ENCODE peak calls at places on chromosome 17, in eight cellular contexts. D, B, E, M, S, X, P and Y are unnamed samples.

GRCh38 chr17:16906670-16907069 is 65.2 kb downstream of the TNFRSF13B start:
- DNase-seq in D (peak), B (peak), E (no peak), M (no peak), S (no peak), X (no peak), P (no peak), Y (no peak)

GRCh38 chr17:36697907-36698526 is 96.6 kb downstream of the MRM1 start:
- DNase-seq in D (peak), B (peak), E (no peak), M (no peak), S (no peak), X (no peak), P (no peak), Y (peak)

GRCh38 chr17:17134051-17134951 is 71.8 kb downstream of the PLD6 start:
- DNase-seq in D (no peak), B (no peak), E (no peak), M (no peak), S (no peak), X (no peak), P (no peak), Y (no peak)

GRCh38 chr17:59842901-59843652 is 49.7 kb downstream of the TUBD1 start:
- DNase-seq in D (peak), B (peak), E (peak), M (no peak), S (peak), X (peak), P (peak), Y (peak)

GRCh38 chr17:6712058-6712853 is 913 bp downstream of the SLC13A5 start:
- DNase-seq in D (peak), B (peak), E (peak), M (peak), S (peak), X (no peak), P (no peak), Y (peak)

GRCh38 chr17:82613283-82614094 is 34.8 kb downstream of the WDR45B start:
- DNase-seq in D (no peak), B (no peak), E (no peak), M (no peak), S (no peak), X (no peak), P (no peak), Y (no peak)

GRCh38 chr17:1852327-1852726 is 22.5 kb downstream of the RPA1 start:
- DNase-seq in D (no peak), B (no peak), E (no peak), M (no peak), S (no peak), X (no peak), P (no peak), Y (no peak)

GRCh38 chr17:73657473-73658116 is 13.3 kb upstream of the SDK2 start:
- DNase-seq in D (no peak), B (no peak), E (no peak), M (peak), S (peak), X (peak), P (no peak), Y (peak)

GRCh38 chr17:31593806-31594205 is 202.3 kb downstream of the RAB11FIP4 start:
- DNase-seq in D (peak), B (peak), E (peak), M (no peak), S (peak), X (no peak), P (no peak), Y (peak)

GRCh38 chr17:49523706-49524472 is 28.8 kb downstream of the NGFR start:
- DNase-seq in D (no peak), B (no peak), E (no peak), M (no peak), S (peak), X (peak), P (no peak), Y (peak)

GRCh38 chr17:29590261-29590978 is 972 bp upstream of the GIT1 start:
- DNase-seq in D (peak), B (peak), E (peak), M (peak), S (peak), X (no peak), P (no peak), Y (peak)

GRCh38 chr17:17826340-17826708 is 10.5 kb downstream of the SREBF1 start:
- DNase-seq in D (no peak), B (no peak), E (no peak), M (no peak), S (no peak), X (no peak), P (no peak), Y (no peak)

GRCh38 chr17:67837965-67838364 is 12.7 kb downstream of the BPTF start:
- DNase-seq in D (no peak), B (no peak), E (no peak), M (no peak), S (no peak), X (no peak), P (no peak), Y (no peak)

GRCh38 chr17:77470800-77471733 is 330.3 kb downstream of the SEC14L1 start:
- DNase-seq in D (peak), B (peak), E (no peak), M (peak), S (no peak), X (no peak), P (no peak), Y (peak)

GRCh38 chr17:80955673-80956306 is 35.9 kb upstream of the CHMP6 start:
- DNase-seq in D (no peak), B (no peak), E (no peak), M (peak), S (no peak), X (no peak), P (no peak), Y (no peak)

GRCh38 chr17:42754782-42755181 is 6.2 kb upstream of the RAMP2 start:
- DNase-seq in D (peak), B (peak), E (peak), M (no peak), S (peak), X (no peak), P (no peak), Y (peak)

GRCh38 chr17:20925954-20926353 is 116.9 kb downstream of the USP22 start:
- DNase-seq in D (no peak), B (no peak), E (no peak), M (no peak), S (no peak), X (no peak), P (no peak), Y (no peak)

GRCh38 chr17:49906511-49907136 is 58.8 kb upstream of the TAC4 start:
- DNase-seq in D (no peak), B (no peak), E (no peak), M (no peak), S (no peak), X (no peak), P (no peak), Y (no peak)

GRCh38 chr17:1626333-1626732 is 2.3 kb downstream of the SLC43A2 start:
- DNase-seq in D (peak), B (peak), E (no peak), M (no peak), S (no peak), X (no peak), P (no peak), Y (no peak)

GRCh38 chr17:61338000-61338864 is 61.4 kb upstream of the TBX2 start:
- DNase-seq in D (peak), B (peak), E (peak), M (peak), S (peak), X (no peak), P (peak), Y (peak)

GRCh38 chr17:62750502-62751349 is 57.4 kb downstream of the MARCHF10 start:
- DNase-seq in D (no peak), B (peak), E (no peak), M (peak), S (peak), X (no peak), P (no peak), Y (peak)

GRCh38 chr17:20063665-20064648 is 54.8 kb downstream of the SPECC1 start:
- DNase-seq in D (peak), B (peak), E (peak), M (peak), S (peak), X (peak), P (peak), Y (peak)

GRCh38 chr17:34601431-34601830 is 22.0 kb downstream of the TMEM132E start:
- DNase-seq in D (no peak), B (no peak), E (no peak), M (no peak), S (no peak), X (no peak), P (no peak), Y (no peak)

GRCh38 chr17:56203430-56203829 is 50.2 kb downstream of the ANKFN1 start:
- DNase-seq in D (peak), B (no peak), E (peak), M (no peak), S (peak), X (no peak), P (no peak), Y (peak)

GRCh38 chr17:80621335-80622169 is 76.9 kb downstream of the RPTOR start:
- DNase-seq in D (no peak), B (no peak), E (no peak), M (no peak), S (no peak), X (no peak), P (no peak), Y (no peak)

GRCh38 chr17:82375359-82376041 is 3.9 kb downstream of the UTS2R start:
- DNase-seq in D (no peak), B (no peak), E (no peak), M (no peak), S (no peak), X (no peak), P (no peak), Y (no peak)

GRCh38 chr17:80860703-80861359 is 130.8 kb upstream of the CHMP6 start:
- DNase-seq in D (no peak), B (no peak), E (no peak), M (no peak), S (no peak), X (no peak), P (no peak), Y (no peak)

GRCh38 chr17:17538417-17539391 is 42.5 kb upstream of the RASD1 start:
- DNase-seq in D (peak), B (peak), E (no peak), M (no peak), S (no peak), X (peak), P (no peak), Y (no peak)

GRCh38 chr17:17780941-17781590 is 55.7 kb downstream of the SREBF1 start:
- DNase-seq in D (peak), B (peak), E (no peak), M (peak), S (no peak), X (peak), P (no peak), Y (no peak)

GRCh38 chr17:5050281-5050680 is 15.1 kb upstream of the SLC52A1 start:
- DNase-seq in D (no peak), B (peak), E (peak), M (no peak), S (no peak), X (no peak), P (peak), Y (no peak)

GRCh38 chr17:31136319-31136718 is 41.5 kb downstream of the NF1 start:
- DNase-seq in D (no peak), B (no peak), E (peak), M (no peak), S (no peak), X (no peak), P (no peak), Y (peak)

GRCh38 chr17:30808785-30809286 is 15.7 kb downstream of the CRLF3 start:
- DNase-seq in D (no peak), B (no peak), E (no peak), M (no peak), S (no peak), X (no peak), P (no peak), Y (no peak)

GRCh38 chr17:17935321-17936271 is 36.6 kb downstream of the TOM1L2 start:
- DNase-seq in D (peak), B (peak), E (peak), M (no peak), S (peak), X (no peak), P (peak), Y (peak)

GRCh38 chr17:74815067-74815466 is 38.9 kb upstream of the NAT9 start:
- DNase-seq in D (no peak), B (no peak), E (no peak), M (no peak), S (no peak), X (no peak), P (no peak), Y (no peak)

GRCh38 chr17:74816883-74817620 is 40.9 kb upstream of the NAT9 start:
- DNase-seq in D (no peak), B (no peak), E (no peak), M (no peak), S (no peak), X (no peak), P (no peak), Y (no peak)

GRCh38 chr17:74813793-74814192 is 37.6 kb upstream of the NAT9 start:
- DNase-seq in D (no peak), B (no peak), E (no peak), M (no peak), S (no peak), X (no peak), P (no peak), Y (no peak)

GRCh38 chr17:74814453-74814852 is 38.3 kb upstream of the NAT9 start:
- DNase-seq in D (no peak), B (peak), E (no peak), M (no peak), S (peak), X (no peak), P (no peak), Y (no peak)

DNA sequence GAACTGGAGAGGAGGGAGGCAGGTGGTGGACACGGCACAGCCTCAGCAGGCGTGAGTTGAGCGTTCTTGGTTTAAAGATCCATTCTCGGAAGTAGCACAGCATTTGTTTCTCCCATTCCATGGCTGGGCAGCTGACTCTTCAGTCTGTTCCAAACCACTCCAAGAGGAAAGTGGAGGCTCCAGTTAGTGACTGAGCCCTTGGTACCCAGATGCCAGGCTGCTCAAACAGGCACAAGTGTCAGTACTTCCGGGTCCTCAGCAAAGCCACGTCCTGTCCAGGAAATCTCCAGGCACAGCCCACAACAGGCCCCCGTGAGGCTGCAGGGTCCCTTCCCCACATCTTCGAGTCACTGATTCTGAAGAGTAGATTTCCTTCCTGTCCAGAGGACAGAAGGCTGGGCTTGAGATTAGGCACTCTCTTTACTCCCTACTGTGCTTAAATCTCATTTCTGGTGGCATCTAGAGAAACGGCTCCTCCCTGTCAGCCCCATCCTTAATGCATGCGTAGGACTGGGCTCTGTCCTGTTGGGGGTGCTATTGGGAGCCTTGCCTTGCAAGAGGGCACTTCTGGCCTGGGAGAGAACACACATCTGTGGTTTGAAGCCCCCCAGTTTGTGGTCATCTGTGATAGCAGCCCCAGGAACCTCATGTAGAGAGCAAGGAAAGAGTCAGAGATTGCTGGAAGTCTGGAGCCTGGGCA is 39.7 kb upstream of the NAT9 start:
- DNase-seq in D (no peak), B (no peak), E (no peak), M (no peak), S (no peak), X (no peak), P (no peak), Y (no peak)
- TF ChIP-seq CTCF in D (no peak), B (no peak), E (no peak), M (no peak), S (no peak), X (no peak), P (peak), Y (no peak)

GRCh38 chr17:65532491-65532890 is 29.0 kb downstream of the AXIN2 start:
- DNase-seq in D (no peak), B (no peak), E (no peak), M (no peak), S (no peak), X (no peak), P (no peak), Y (no peak)

GRCh38 chr17:65530158-65530984 is 31.1 kb downstream of the AXIN2 start:
- DNase-seq in D (no peak), B (no peak), E (no peak), M (no peak), S (no peak), X (no peak), P (no peak), Y (no peak)

GRCh38 chr17:65530985-65531507 is 30.4 kb downstream of the AXIN2 start:
- DNase-seq in D (peak), B (peak), E (peak), M (no peak), S (no peak), X (no peak), P (no peak), Y (no peak)

GRCh38 chr17:65533056-65533745 is 28.2 kb downstream of the AXIN2 start:
- DNase-seq in D (no peak), B (no peak), E (no peak), M (no peak), S (no peak), X (no peak), P (no peak), Y (no peak)

GRCh38 chr17:65531508-65532431 is 29.7 kb downstream of the AXIN2 start:
- DNase-seq in D (peak), B (peak), E (peak), M (peak), S (no peak), X (peak), P (no peak), Y (no peak)
- TF ChIP-seq CTCF in D (peak), B (peak), E (peak), M (no peak), S (no peak), X (no peak), P (peak), Y (no peak)

GRCh38 chr17:13306310-13306962 is 288.6 kb upstream of the ELAC2 start:
- DNase-seq in D (peak), B (peak), E (peak), M (no peak), S (peak), X (no peak), P (peak), Y (peak)
- TF ChIP-seq CTCF in D (peak), B (peak), E (peak), M (no peak), S (no peak), X (no peak), P (peak), Y (peak)

GRCh38 chr17:27868565-27868964 is 24.6 kb downstream of the LYRM9 start:
- DNase-seq in D (no peak), B (no peak), E (no peak), M (no peak), S (no peak), X (no peak), P (no peak), Y (no peak)
- TF ChIP-seq CTCF in D (no peak), B (no peak), E (no peak), M (no peak), S (no peak), X (no peak), P (no peak), Y (no peak)

GRCh38 chr17:39243155-39243554 is 17.4 kb upstream of the STAC2 start:
- DNase-seq in D (no peak), B (no peak), E (no peak), M (no peak), S (no peak), X (no peak), P (no peak), Y (no peak)

GRCh38 chr17:39240631-39241030 is 14.9 kb upstream of the STAC2 start:
- DNase-seq in D (no peak), B (no peak), E (no peak), M (no peak), S (no peak), X (no peak), P (no peak), Y (no peak)

GRCh38 chr17:39244016-39244599 is 18.4 kb upstream of the STAC2 start:
- DNase-seq in D (no peak), B (no peak), E (peak), M (no peak), S (no peak), X (no peak), P (no peak), Y (no peak)

GRCh38 chr17:39244600-39245570 is 19.1 kb upstream of the STAC2 start:
- DNase-seq in D (peak), B (peak), E (peak), M (peak), S (peak), X (peak), P (no peak), Y (peak)

DNA sequence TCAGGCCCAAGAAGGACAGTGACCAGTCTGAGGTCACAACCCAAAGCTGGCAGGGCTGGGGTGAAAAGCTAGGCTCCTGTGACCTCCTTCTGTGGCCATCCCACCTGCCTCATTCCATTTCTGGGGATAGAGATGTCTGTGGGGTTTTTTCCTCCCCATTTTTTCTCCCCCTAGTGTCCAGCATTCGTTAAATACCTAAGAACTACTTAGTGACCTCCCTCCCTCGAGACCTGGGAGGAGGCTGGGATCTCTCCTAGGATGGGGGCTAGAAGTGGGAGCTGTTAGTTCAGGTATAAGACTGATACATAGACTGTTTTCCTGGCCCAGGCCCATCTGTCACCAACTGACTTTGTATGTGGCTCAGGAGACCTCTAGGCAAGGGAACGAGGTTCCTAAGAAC is 20.5 kb upstream of the STAC2 start:
- DNase-seq in D (no peak), B (no peak), E (no peak), M (no peak), S (no peak), X (no peak), P (no peak), Y (no peak)
- TF ChIP-seq CTCF in D (peak), B (no peak), E (peak), M (no peak), S (no peak), X (no peak), P (peak), Y (no peak)